ENCODE peak calls at places on chromosomes 2 and 18, in eight cellular contexts. One of them, this sample, is unnamed.

GRCh38 chr18:37612941-37613340 is 47.3 kb upstream of the CELF4 start:
- DNase-seq in Calu3: no peak
- DNase-seq in BJ: no peak
- DNase-seq in stimulated activated CD8-positive, alpha-beta memory T cell treated with anti-CD3 and anti-CD28 coated beads, Interleukin-7, amount 100 ng/mL, for 1 hour: no peak
- DNase-seq in RWPE1: no peak
- DNase-seq in sciatic nerve: no peak
- DNase-seq in T follicular helper cell: no peak
- DNase-seq in left ventricle myocardium superior: no peak
- DNase-seq in this sample: no peak

GRCh38 chr2:96353032-96353561 is 17.5 kb downstream of the NCAPH start:
- DNase-seq in T follicular helper cell: no peak
- DNase-seq in left ventricle myocardium superior: peak; percentile 78
- DNase-seq in sciatic nerve: no peak
- DNase-seq in BJ: no peak
- DNase-seq in Calu3: no peak
- DNase-seq in stimulated activated CD8-positive, alpha-beta memory T cell treated with anti-CD3 and anti-CD28 coated beads, Interleukin-7, amount 100 ng/mL, for 1 hour: no peak
- DNase-seq in RWPE1: no peak
- DNase-seq in this sample: no peak

GRCh38 chr2:124810132-124810531 is 785.0 kb downstream of the CNTNAP5 start:
- DNase-seq in BJ: no peak
- DNase-seq in sciatic nerve: no peak
- DNase-seq in RWPE1: peak; percentile 13
- DNase-seq in stimulated activated CD8-positive, alpha-beta memory T cell treated with anti-CD3 and anti-CD28 coated beads, Interleukin-7, amount 100 ng/mL, for 1 hour: no peak
- DNase-seq in T follicular helper cell: no peak
- DNase-seq in Calu3: no peak
- DNase-seq in left ventricle myocardium superior: no peak
- DNase-seq in this sample: peak; percentile 75

GRCh38 chr2:219041252-219041651 is at the start of gene CFAP65:
- DNase-seq in BJ: no peak
- DNase-seq in Calu3: peak; percentile 77
- DNase-seq in sciatic nerve: no peak
- DNase-seq in left ventricle myocardium superior: no peak
- DNase-seq in T follicular helper cell: no peak
- DNase-seq in RWPE1: peak; percentile 57
- DNase-seq in stimulated activated CD8-positive, alpha-beta memory T cell treated with anti-CD3 and anti-CD28 coated beads, Interleukin-7, amount 100 ng/mL, for 1 hour: no peak
- DNase-seq in this sample: peak; percentile 23

GRCh38 chr2:29920631-29921559 is 491 bp downstream of the ALK start:
- DNase-seq in BJ: no peak
- DNase-seq in RWPE1: no peak
- DNase-seq in left ventricle myocardium superior: peak; percentile 29
- DNase-seq in Calu3: no peak
- DNase-seq in sciatic nerve: peak; percentile 60
- DNase-seq in T follicular helper cell: no peak
- DNase-seq in stimulated activated CD8-positive, alpha-beta memory T cell treated with anti-CD3 and anti-CD28 coated beads, Interleukin-7, amount 100 ng/mL, for 1 hour: no peak
- DNase-seq in this sample: peak; percentile 31

GRCh38 chr18:49849331-49850217 is 36.2 kb upstream of the ACAA2 start:
- DNase-seq in Calu3: peak; percentile 96
- DNase-seq in left ventricle myocardium superior: peak; percentile 47
- DNase-seq in RWPE1: peak; percentile 95
- DNase-seq in BJ: peak; percentile 66
- DNase-seq in stimulated activated CD8-positive, alpha-beta memory T cell treated with anti-CD3 and anti-CD28 coated beads, Interleukin-7, amount 100 ng/mL, for 1 hour: no peak
- DNase-seq in T follicular helper cell: no peak
- DNase-seq in sciatic nerve: no peak
- DNase-seq in this sample: peak; percentile 100

GRCh38 chr2:240300840-240301239 is 134.6 kb upstream of the GPC1 start:
- DNase-seq in stimulated activated CD8-positive, alpha-beta memory T cell treated with anti-CD3 and anti-CD28 coated beads, Interleukin-7, amount 100 ng/mL, for 1 hour: no peak
- DNase-seq in left ventricle myocardium superior: no peak
- DNase-seq in RWPE1: no peak
- DNase-seq in sciatic nerve: peak; percentile 8
- DNase-seq in BJ: no peak
- DNase-seq in T follicular helper cell: no peak
- DNase-seq in Calu3: no peak
- DNase-seq in this sample: no peak

GRCh38 chr2:146414456-146414855 is 1430.4 kb upstream of the ACVR2A start:
- DNase-seq in stimulated activated CD8-positive, alpha-beta memory T cell treated with anti-CD3 and anti-CD28 coated beads, Interleukin-7, amount 100 ng/mL, for 1 hour: no peak
- DNase-seq in RWPE1: no peak
- DNase-seq in Calu3: no peak
- DNase-seq in sciatic nerve: no peak
- DNase-seq in BJ: no peak
- DNase-seq in left ventricle myocardium superior: no peak
- DNase-seq in T follicular helper cell: no peak
- DNase-seq in this sample: peak; percentile 33

GRCh38 chr2:74321737-74322136 is 21.5 kb downstream of the SLC4A5 start:
- DNase-seq in T follicular helper cell: no peak
- DNase-seq in Calu3: no peak
- DNase-seq in RWPE1: no peak
- DNase-seq in stimulated activated CD8-positive, alpha-beta memory T cell treated with anti-CD3 and anti-CD28 coated beads, Interleukin-7, amount 100 ng/mL, for 1 hour: no peak
- DNase-seq in left ventricle myocardium superior: no peak
- DNase-seq in BJ: no peak
- DNase-seq in sciatic nerve: no peak
- DNase-seq in this sample: no peak

GRCh38 chr2:212384027-212384426 is 154.6 kb downstream of the ERBB4 start:
- DNase-seq in BJ: no peak
- DNase-seq in sciatic nerve: no peak
- DNase-seq in left ventricle myocardium superior: no peak
- DNase-seq in stimulated activated CD8-positive, alpha-beta memory T cell treated with anti-CD3 and anti-CD28 coated beads, Interleukin-7, amount 100 ng/mL, for 1 hour: no peak
- DNase-seq in T follicular helper cell: no peak
- DNase-seq in RWPE1: no peak
- DNase-seq in Calu3: no peak
- DNase-seq in this sample: no peak

GRCh38 chr2:96157649-96158553 is 12.7 kb upstream of the DUSP2 start:
- DNase-seq in stimulated activated CD8-positive, alpha-beta memory T cell treated with anti-CD3 and anti-CD28 coated beads, Interleukin-7, amount 100 ng/mL, for 1 hour: no peak
- DNase-seq in T follicular helper cell: peak; percentile 54
- DNase-seq in BJ: no peak
- DNase-seq in sciatic nerve: peak; percentile 52
- DNase-seq in RWPE1: no peak
- DNase-seq in left ventricle myocardium superior: peak; percentile 25
- DNase-seq in Calu3: no peak
- DNase-seq in this sample: no peak

This sample was measured in NCI-H146.